ENCODE peak calls at places on chromosome 3, in ten cellular contexts. F, V, J, Z, Q, S, U, Y, L and W are unnamed samples.

GRCh38 chr3:156323466-156323865 is 203.1 kb downstream of the KCNAB1 start:
- DNase-seq in F (no peak), V (peak), J (no peak), Z (no peak), Q (no peak), S (no peak), U (no peak), Y (peak), L (no peak), W (no peak)

GRCh38 chr3:73511555-73511954 is 113.2 kb downstream of the PDZRN3 start:
- DNase-seq in F (no peak), V (no peak), J (no peak), Z (peak), Q (no peak), S (no peak), U (no peak), Y (no peak), L (no peak), W (no peak)

GRCh38 chr3:72270072-72270611 is 485.2 kb upstream of the PROK2 start:
- DNase-seq in F (peak), V (peak), J (peak), Z (no peak), Q (peak), S (no peak), U (no peak), Y (peak), L (peak), W (peak)

GRCh38 chr3:71611099-71611498 is 27.6 kb upstream of the FOXP1 start:
- DNase-seq in F (no peak), V (no peak), J (no peak), Z (no peak), Q (no peak), S (no peak), U (no peak), Y (no peak), L (no peak), W (no peak)

GRCh38 chr3:12541625-12542024 is 3.7 kb downstream of the MKRN2OS start:
- DNase-seq in F (peak), V (peak), J (no peak), Z (peak), Q (peak), S (no peak), U (peak), Y (peak), L (no peak), W (no peak)

GRCh38 chr3:53149006-53149690 is 11.9 kb upstream of the PRKCD start:
- DNase-seq in F (no peak), V (no peak), J (no peak), Z (no peak), Q (no peak), S (no peak), U (no peak), Y (no peak), L (no peak), W (no peak)

GRCh38 chr3:161558256-161558655 is 61.6 kb downstream of the OTOL1 start:
- DNase-seq in F (no peak), V (peak), J (no peak), Z (no peak), Q (no peak), S (no peak), U (no peak), Y (peak), L (peak), W (no peak)

GRCh38 chr3:43505351-43505750 is 116.5 kb downstream of the ANO10 start:
- DNase-seq in F (no peak), V (peak), J (no peak), Z (no peak), Q (no peak), S (no peak), U (no peak), Y (no peak), L (peak), W (no peak)

GRCh38 chr3:106380232-106380631 is 511.4 kb upstream of the CBLB start:
- DNase-seq in F (no peak), V (no peak), J (no peak), Z (no peak), Q (no peak), S (no peak), U (no peak), Y (no peak), L (no peak), W (no peak)

GRCh38 chr3:52834871-52835501 is at the start of gene MUSTN1:
- DNase-seq in F (no peak), V (no peak), J (no peak), Z (peak), Q (no peak), S (peak), U (no peak), Y (peak), L (no peak), W (no peak)

GRCh38 chr3:134239538-134239937 is 11.1 kb downstream of the RYK start:
- DNase-seq in F (no peak), V (no peak), J (no peak), Z (no peak), Q (no peak), S (no peak), U (no peak), Y (no peak), L (no peak), W (no peak)

GRCh38 chr3:124793054-124793740 is 62.9 kb downstream of the UMPS start:
- DNase-seq in F (no peak), V (peak), J (peak), Z (no peak), Q (no peak), S (no peak), U (no peak), Y (no peak), L (no peak), W (no peak)

GRCh38 chr3:42880601-42881451 is 5.1 kb upstream of the CYP8B1 start:
- DNase-seq in F (peak), V (peak), J (peak), Z (peak), Q (peak), S (peak), U (peak), Y (peak), L (peak), W (peak)

GRCh38 chr3:100561459-100562158 is 47.8 kb upstream of the ADGRG7 start:
- DNase-seq in F (no peak), V (peak), J (no peak), Z (peak), Q (no peak), S (no peak), U (no peak), Y (no peak), L (peak), W (no peak)

GRCh38 chr3:131231710-131232348 is 149.7 kb upstream of the NUDT16 start:
- DNase-seq in F (no peak), V (no peak), J (no peak), Z (peak), Q (no peak), S (no peak), U (no peak), Y (no peak), L (peak), W (no peak)

GRCh38 chr3:185059766-185060165 is 93.1 kb downstream of the C3orf70 start:
- DNase-seq in F (no peak), V (no peak), J (no peak), Z (no peak), Q (no peak), S (no peak), U (no peak), Y (no peak), L (no peak), W (no peak)

GRCh38 chr3:14124223-14124614 is 451 bp downstream of the CHCHD4 start:
- DNase-seq in F (peak), V (peak), J (no peak), Z (peak), Q (peak), S (peak), U (peak), Y (peak), L (no peak), W (no peak)

GRCh38 chr3:193869221-193870201 is 266.4 kb upstream of the HES1 start:
- DNase-seq in F (peak), V (peak), J (peak), Z (peak), Q (peak), S (peak), U (no peak), Y (peak), L (peak), W (peak)

GRCh38 chr3:12662593-12663310 is 1.2 kb downstream of the RAF1 start:
- DNase-seq in F (peak), V (peak), J (no peak), Z (peak), Q (peak), S (no peak), U (peak), Y (peak), L (no peak), W (no peak)

GRCh38 chr3:166554006-166554405 is 716.8 kb upstream of the BCHE start:
- DNase-seq in F (no peak), V (no peak), J (no peak), Z (no peak), Q (no peak), S (no peak), U (no peak), Y (no peak), L (peak), W (no peak)

GRCh38 chr3:51836606-51837005 is 24.8 kb upstream of the IQCF2 start:
- DNase-seq in F (no peak), V (no peak), J (no peak), Z (no peak), Q (no peak), S (no peak), U (no peak), Y (no peak), L (no peak), W (no peak)

GRCh38 chr3:111484666-111485065 is 57.3 kb upstream of the CD96 start:
- DNase-seq in F (no peak), V (no peak), J (no peak), Z (no peak), Q (no peak), S (no peak), U (no peak), Y (no peak), L (peak), W (peak)

GRCh38 chr3:118480101-118480860 is 554.4 kb downstream of the IGSF11 start:
- DNase-seq in F (no peak), V (no peak), J (no peak), Z (peak), Q (no peak), S (no peak), U (no peak), Y (no peak), L (no peak), W (no peak)

GRCh38 chr3:35641920-35642532 is 2.7 kb downstream of the ARPP21 start:
- DNase-seq in F (no peak), V (no peak), J (no peak), Z (no peak), Q (no peak), S (no peak), U (no peak), Y (no peak), L (no peak), W (no peak)

GRCh38 chr3:130974201-130974600 is 52.4 kb downstream of the ASTE1 start:
- DNase-seq in F (no peak), V (no peak), J (no peak), Z (no peak), Q (no peak), S (no peak), U (no peak), Y (no peak), L (no peak), W (no peak)

GRCh38 chr3:69129531-69129930 is 7.1 kb upstream of the LMOD3 start:
- DNase-seq in F (no peak), V (no peak), J (no peak), Z (no peak), Q (no peak), S (no peak), U (no peak), Y (no peak), L (no peak), W (no peak)

GRCh38 chr3:18099611-18100010 is 325.5 kb downstream of the SATB1 start:
- DNase-seq in F (no peak), V (no peak), J (no peak), Z (no peak), Q (no peak), S (no peak), U (no peak), Y (no peak), L (peak), W (no peak)

GRCh38 chr3:144162042-144162441 is 190.4 kb downstream of the DIPK2A start:
- DNase-seq in F (no peak), V (peak), J (peak), Z (no peak), Q (no peak), S (no peak), U (no peak), Y (peak), L (peak), W (no peak)

GRCh38 chr3:31170932-31171670 is 276.6 kb upstream of the GADL1 start:
- DNase-seq in F (peak), V (peak), J (peak), Z (no peak), Q (no peak), S (no peak), U (no peak), Y (no peak), L (peak), W (no peak)

GRCh38 chr3:48715179-48715800 is 1.7 kb downstream of the IP6K2 start:
- DNase-seq in F (peak), V (peak), J (peak), Z (peak), Q (no peak), S (peak), U (no peak), Y (peak), L (peak), W (no peak)

GRCh38 chr3:7745711-7746110 is 755.9 kb upstream of the LMCD1 start:
- DNase-seq in F (no peak), V (peak), J (no peak), Z (no peak), Q (no peak), S (no peak), U (no peak), Y (no peak), L (no peak), W (no peak)
- H2AFZ ChIP-seq in F (no peak), V (no peak), J (no peak), Z (peak), Q (no peak), S (no peak), U (no peak), Y (no peak), L (no peak), W (no peak)

GRCh38 chr3:2106438-2106837 is 7.8 kb downstream of the CNTN4 start:
- DNase-seq in F (no peak), V (no peak), J (no peak), Z (no peak), Q (no peak), S (no peak), U (no peak), Y (no peak), L (no peak), W (no peak)

GRCh38 chr3:2110597-2111117 is 12.0 kb downstream of the CNTN4 start:
- DNase-seq in F (no peak), V (no peak), J (no peak), Z (no peak), Q (no peak), S (no peak), U (no peak), Y (no peak), L (no peak), W (no peak)
- H2AFZ ChIP-seq in F (no peak), V (no peak), J (no peak), Z (no peak), Q (no peak), S (no peak), U (no peak), Y (no peak), L (no peak), W (no peak)

GRCh38 chr3:123661973-123662372 is 77.1 kb upstream of the HACD2 start:
- DNase-seq in F (no peak), V (no peak), J (no peak), Z (no peak), Q (no peak), S (no peak), U (no peak), Y (no peak), L (no peak), W (no peak)

GRCh38 chr3:123660276-123660675 is 75.4 kb upstream of the HACD2 start:
- DNase-seq in F (no peak), V (no peak), J (no peak), Z (no peak), Q (no peak), S (no peak), U (no peak), Y (no peak), L (no peak), W (no peak)

GRCh38 chr3:123658118-123658859 is 73.4 kb upstream of the HACD2 start:
- DNase-seq in F (no peak), V (no peak), J (no peak), Z (no peak), Q (no peak), S (no peak), U (no peak), Y (no peak), L (peak), W (no peak)

GRCh38 chr3:123658860-123659221 is 74.0 kb upstream of the HACD2 start:
- DNase-seq in F (no peak), V (no peak), J (no peak), Z (no peak), Q (no peak), S (no peak), U (no peak), Y (no peak), L (no peak), W (no peak)

GRCh38 chr3:123660900-123661299 is 76.0 kb upstream of the HACD2 start:
- DNase-seq in F (no peak), V (peak), J (no peak), Z (no peak), Q (no peak), S (no peak), U (no peak), Y (peak), L (peak), W (no peak)
- H2AFZ ChIP-seq in F (no peak), V (no peak), J (no peak), Z (no peak), Q (no peak), S (peak), U (no peak), Y (no peak), L (no peak), W (no peak)

GRCh38 chr3:179726075-179726742 is 73.4 kb downstream of the USP13 start:
- DNase-seq in F (no peak), V (no peak), J (no peak), Z (no peak), Q (no peak), S (no peak), U (no peak), Y (no peak), L (no peak), W (no peak)
- H2AFZ ChIP-seq in F (no peak), V (no peak), J (no peak), Z (no peak), Q (no peak), S (no peak), U (no peak), Y (no peak), L (no peak), W (no peak)

GRCh38 chr3:8954938-8955763 is 8.1 kb downstream of the RAD18 start:
- DNase-seq in F (no peak), V (peak), J (no peak), Z (peak), Q (peak), S (no peak), U (peak), Y (no peak), L (peak), W (no peak)

GRCh38 chr3:8952130-8952529 is 11.1 kb downstream of the RAD18 start:
- DNase-seq in F (no peak), V (peak), J (no peak), Z (no peak), Q (no peak), S (no peak), U (no peak), Y (no peak), L (no peak), W (no peak)

GRCh38 chr3:8953336-8953735 is 9.9 kb downstream of the RAD18 start:
- DNase-seq in F (no peak), V (no peak), J (no peak), Z (no peak), Q (no peak), S (no peak), U (no peak), Y (no peak), L (no peak), W (no peak)
- H2AFZ ChIP-seq in F (no peak), V (no peak), J (no peak), Z (no peak), Q (no peak), S (no peak), U (no peak), Y (no peak), L (no peak), W (no peak)

DNA sequence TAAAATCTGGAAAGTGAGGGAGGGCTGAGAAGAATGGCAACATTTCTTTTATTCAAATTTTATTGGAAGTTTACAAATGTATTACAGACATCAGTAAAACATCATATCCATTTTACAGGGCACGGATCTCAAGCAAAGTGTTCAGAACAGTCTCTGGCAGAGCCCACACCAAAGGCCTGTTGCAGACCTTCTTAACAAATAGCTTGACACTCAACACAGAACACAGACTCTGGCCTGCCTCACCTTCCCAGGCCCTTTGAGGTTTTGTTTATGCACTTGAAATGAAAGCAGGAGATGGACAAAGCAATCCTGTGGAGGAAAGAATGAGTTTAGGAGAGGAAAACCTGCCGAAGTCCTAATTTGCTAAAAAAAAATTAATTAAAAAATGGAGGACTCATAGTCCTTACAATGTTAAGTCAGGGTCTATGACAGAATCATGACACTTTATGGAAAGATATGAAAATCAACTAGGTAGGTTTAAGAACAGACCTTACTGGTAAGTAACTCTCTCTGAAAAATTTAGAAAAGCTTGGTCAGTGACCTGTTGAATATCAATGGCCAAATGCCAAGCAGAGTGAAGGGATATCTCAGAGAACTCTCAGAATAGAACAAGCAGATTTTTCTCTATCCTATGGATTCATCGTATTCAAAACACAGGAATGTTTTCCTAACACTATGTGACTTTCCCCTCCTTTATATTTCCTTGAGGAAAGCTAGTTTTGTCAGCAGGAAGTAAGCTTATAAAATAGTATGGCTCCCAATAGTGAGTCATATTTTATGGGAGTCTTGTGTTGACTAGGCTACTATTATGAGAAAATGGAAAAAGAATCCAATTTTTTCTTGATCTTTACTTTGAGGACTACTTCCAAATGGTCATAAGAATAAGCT is 70.8 kb upstream of the PSMD6 start:
- DNase-seq in F (no peak), V (no peak), J (peak), Z (no peak), Q (no peak), S (no peak), U (no peak), Y (no peak), L (no peak), W (no peak)
- H2AFZ ChIP-seq in F (no peak), V (no peak), J (no peak), Z (no peak), Q (no peak), S (no peak), U (no peak), Y (no peak), L (no peak), W (no peak)